ENCODE peak calls at places on chromosomes 3 and 15, in four cellular contexts. One of them, this sample, is unnamed.

GRCh38 chr3:144011251-144011799 is 39.7 kb downstream of the DIPK2A start:
- DNase-seq in heart right ventricle: no peak
- DNase-seq in Peyer's patch: no peak
- DNase-seq in OCI-LY7: no peak
- DNase-seq in this sample: no peak

GRCh38 chr3:181920409-181920808 is 208.7 kb downstream of the SOX2 start:
- DNase-seq in OCI-LY7: no peak
- DNase-seq in Peyer's patch: no peak
- DNase-seq in heart right ventricle: no peak
- DNase-seq in this sample: no peak

GRCh38 chr3:151789853-151790463 is 24.0 kb upstream of the AADAC start:
- DNase-seq in OCI-LY7: no peak
- DNase-seq in heart right ventricle: no peak
- DNase-seq in Peyer's patch: no peak
- DNase-seq in this sample: no peak

GRCh38 chr3:62587579-62588031 is 214.3 kb upstream of the FEZF2 start:
- DNase-seq in OCI-LY7: no peak
- DNase-seq in Peyer's patch: no peak
- DNase-seq in heart right ventricle: no peak
- DNase-seq in this sample: peak; percentile 74

GRCh38 chr3:58041826-58042324 is 33.7 kb downstream of the FLNB start:
- DNase-seq in Peyer's patch: no peak
- DNase-seq in OCI-LY7: no peak
- DNase-seq in heart right ventricle: no peak
- DNase-seq in this sample: no peak

GRCh38 chr3:23094890-23095462 is 108.2 kb upstream of the UBE2E2 start:
- DNase-seq in OCI-LY7: no peak
- DNase-seq in Peyer's patch: no peak
- DNase-seq in heart right ventricle: no peak
- DNase-seq in this sample: no peak

GRCh38 chr15:57153140-57153539 is 223.2 kb upstream of the CGNL1 start:
- DNase-seq in heart right ventricle: no peak
- DNase-seq in OCI-LY7: no peak
- DNase-seq in Peyer's patch: no peak
- DNase-seq in this sample: no peak

GRCh38 chr3:23856286-23856685 is 50.5 kb downstream of the UBE2E1 start:
- DNase-seq in heart right ventricle: no peak
- DNase-seq in Peyer's patch: no peak
- DNase-seq in OCI-LY7: no peak
- DNase-seq in this sample: no peak

GRCh38 chr15:26744894-26745293 is 28.0 kb downstream of the GABRB3 start:
- DNase-seq in heart right ventricle: no peak
- DNase-seq in Peyer's patch: no peak
- DNase-seq in OCI-LY7: no peak
- DNase-seq in this sample: no peak

GRCh38 chr15:70741677-70742293 is 21.6 kb downstream of the UACA start:
- DNase-seq in OCI-LY7: no peak
- DNase-seq in heart right ventricle: no peak
- DNase-seq in Peyer's patch: no peak
- DNase-seq in this sample: no peak

GRCh38 chr3:183033746-183034145 is 53.4 kb upstream of the DCUN1D1 start:
- DNase-seq in heart right ventricle: no peak
- DNase-seq in OCI-LY7: no peak
- DNase-seq in Peyer's patch: no peak
- DNase-seq in this sample: no peak

GRCh38 chr15:87986786-87987185 is 269.8 kb downstream of the NTRK3 start:
- DNase-seq in OCI-LY7: no peak
- DNase-seq in heart right ventricle: no peak
- DNase-seq in Peyer's patch: no peak
- DNase-seq in this sample: no peak

GRCh38 chr3:183524476-183524875 is 31.0 kb downstream of the KLHL6 start:
- DNase-seq in OCI-LY7: no peak
- DNase-seq in heart right ventricle: no peak
- DNase-seq in Peyer's patch: no peak
- DNase-seq in this sample: no peak

GRCh38 chr3:191997579-191998268 is 536.8 kb downstream of the PYDC2 start:
- DNase-seq in Peyer's patch: no peak
- DNase-seq in heart right ventricle: no peak
- DNase-seq in OCI-LY7: no peak
- DNase-seq in this sample: no peak

GRCh38 chr3:110414851-110415250 is 656.8 kb upstream of the NECTIN3 start:
- DNase-seq in OCI-LY7: no peak
- DNase-seq in Peyer's patch: no peak
- DNase-seq in heart right ventricle: no peak
- DNase-seq in this sample: no peak

GRCh38 chr15:101283931-101284330 is 6.6 kb upstream of the SELENOS start:
- DNase-seq in heart right ventricle: no peak
- DNase-seq in OCI-LY7: no peak
- DNase-seq in Peyer's patch: no peak
- DNase-seq in this sample: no peak

GRCh38 chr3:129892486-129892856 is 1.0 kb downstream of the TMCC1 start:
- DNase-seq in OCI-LY7: no peak
- DNase-seq in Peyer's patch: peak; percentile 19
- DNase-seq in heart right ventricle: no peak
- DNase-seq in this sample: no peak

GRCh38 chr3:128814514-128815317 is 64.7 kb upstream of the ACAD9 start:
- DNase-seq in OCI-LY7: no peak
- DNase-seq in Peyer's patch: no peak
- DNase-seq in heart right ventricle: no peak
- DNase-seq in this sample: no peak
- H3K4me3 ChIP-seq in OCI-LY7: no peak overlapping the region
- H3K4me3 ChIP-seq in Peyer's patch: no peak overlapping the region
- H3K4me3 ChIP-seq in heart right ventricle: no peak overlapping the region
- H3K4me3 ChIP-seq in this sample: no peak overlapping the region

GRCh38 chr3:12656850-12657249 is 7.1 kb downstream of the RAF1 start:
- DNase-seq in OCI-LY7: no peak
- DNase-seq in Peyer's patch: no peak
- DNase-seq in heart right ventricle: no peak
- DNase-seq in this sample: no peak
- H3K4me1 ChIP-seq in OCI-LY7: peaks cover 25% of the 10 kb centered on the region
- H3K4me1 ChIP-seq in Peyer's patch: peaks cover 42% of the 10 kb centered on the region
- H3K4me1 ChIP-seq in heart right ventricle: peaks cover 91% of the 10 kb centered on the region
- H3K4me1 ChIP-seq in this sample: peaks cover 24% of the 10 kb centered on the region

GRCh38 chr3:178384302-178384939 is 151.8 kb upstream of the KCNMB2 start:
- DNase-seq in OCI-LY7: no peak
- DNase-seq in Peyer's patch: no peak
- DNase-seq in heart right ventricle: no peak
- DNase-seq in this sample: no peak

GRCh38 chr3:178382388-178383061 is 153.7 kb upstream of the KCNMB2 start:
- DNase-seq in heart right ventricle: no peak
- DNase-seq in Peyer's patch: no peak
- DNase-seq in OCI-LY7: no peak
- DNase-seq in this sample: no peak

GRCh38 chr3:178386880-178387279 is 149.4 kb upstream of the KCNMB2 start:
- DNase-seq in Peyer's patch: no peak
- DNase-seq in OCI-LY7: no peak
- DNase-seq in heart right ventricle: no peak
- DNase-seq in this sample: no peak

GRCh38 chr3:178386401-178386800 is 149.8 kb upstream of the KCNMB2 start:
- DNase-seq in Peyer's patch: no peak
- DNase-seq in OCI-LY7: no peak
- DNase-seq in heart right ventricle: no peak
- DNase-seq in this sample: no peak

GRCh38 chr3:178385280-178385952 is 150.8 kb upstream of the KCNMB2 start:
- DNase-seq in heart right ventricle: no peak
- DNase-seq in OCI-LY7: peak; percentile 19
- DNase-seq in Peyer's patch: no peak
- DNase-seq in this sample: no peak
- TF ChIP-seq CTCF in heart right ventricle: peak; percentile 88
- TF ChIP-seq CTCF in OCI-LY7: peak; percentile 85
- TF ChIP-seq CTCF in Peyer's patch: peak; percentile 77
- TF ChIP-seq CTCF in this sample: peak; percentile 88

DNA sequence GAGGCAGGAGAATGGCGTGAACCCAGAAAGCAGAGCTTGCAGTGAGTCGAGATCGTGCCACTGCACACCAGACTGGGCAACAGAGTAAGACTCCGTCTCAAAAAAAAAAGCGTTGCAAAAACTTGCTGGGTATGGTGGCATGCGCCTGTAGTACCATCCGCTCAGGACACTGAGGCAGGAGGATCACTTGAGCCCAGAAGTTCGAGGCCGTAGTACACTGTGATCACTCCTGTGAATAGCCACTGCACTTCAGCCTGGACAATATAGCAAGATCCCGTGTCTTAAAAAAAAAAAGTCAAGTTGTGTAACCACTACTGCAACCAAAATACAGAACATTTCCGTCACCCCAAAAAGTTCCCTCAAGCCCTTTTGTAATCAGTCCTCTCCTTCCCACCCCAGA is 1.5 kb downstream of the ARPC4 start:
- DNase-seq in Peyer's patch: no peak
- DNase-seq in heart right ventricle: no peak
- DNase-seq in OCI-LY7: no peak
- DNase-seq in this sample: no peak
- H3K4me3 ChIP-seq in Peyer's patch: peak overlapping the region; percentile 94
- H3K4me3 ChIP-seq in heart right ventricle: no peak overlapping the region
- H3K4me3 ChIP-seq in OCI-LY7: peak overlapping the region; percentile 96
- H3K4me3 ChIP-seq in this sample: no peak overlapping the region

GRCh38 chr3:105353485-105354161 is 13.1 kb upstream of the ALCAM start:
- DNase-seq in OCI-LY7: no peak
- DNase-seq in Peyer's patch: no peak
- DNase-seq in heart right ventricle: no peak
- DNase-seq in this sample: no peak
- H3K4me1 ChIP-seq in OCI-LY7: no peaks in the 10 kb centered on the region
- H3K4me1 ChIP-seq in Peyer's patch: no peaks in the 10 kb centered on the region
- H3K4me1 ChIP-seq in heart right ventricle: peaks cover 9% of the 10 kb centered on the region
- H3K4me1 ChIP-seq in this sample: peaks cover 37% of the 10 kb centered on the region

GRCh38 chr15:77649610-77650009 is 16.9 kb upstream of the LINGO1 start:
- DNase-seq in OCI-LY7: no peak
- DNase-seq in Peyer's patch: no peak
- DNase-seq in heart right ventricle: no peak
- DNase-seq in this sample: no peak

GRCh38 chr15:77653832-77654480 is 21.2 kb upstream of the LINGO1 start:
- DNase-seq in OCI-LY7: no peak
- DNase-seq in Peyer's patch: no peak
- DNase-seq in heart right ventricle: no peak
- DNase-seq in this sample: no peak

GRCh38 chr15:77649019-77649418 is 16.3 kb upstream of the LINGO1 start:
- DNase-seq in OCI-LY7: no peak
- DNase-seq in Peyer's patch: no peak
- DNase-seq in heart right ventricle: no peak
- DNase-seq in this sample: no peak

GRCh38 chr15:77647961-77648360 is 15.2 kb upstream of the LINGO1 start:
- DNase-seq in OCI-LY7: no peak
- DNase-seq in Peyer's patch: no peak
- DNase-seq in heart right ventricle: no peak
- DNase-seq in this sample: no peak

GRCh38 chr15:77650285-77650684 is 17.6 kb upstream of the LINGO1 start:
- DNase-seq in Peyer's patch: no peak
- DNase-seq in OCI-LY7: peak; percentile 14
- DNase-seq in heart right ventricle: no peak
- DNase-seq in this sample: no peak
- TF ChIP-seq CTCF in Peyer's patch: no peak
- TF ChIP-seq CTCF in OCI-LY7: peak; percentile 67
- TF ChIP-seq CTCF in heart right ventricle: no peak
- TF ChIP-seq CTCF in this sample: peak; percentile 19

GRCh38 chr15:52509500-52510244 is 19.0 kb downstream of the MYO5A start:
- DNase-seq in Peyer's patch: no peak
- DNase-seq in OCI-LY7: no peak
- DNase-seq in heart right ventricle: no peak
- DNase-seq in this sample: no peak
- H3K4me3 ChIP-seq in Peyer's patch: no peak overlapping the region
- H3K4me3 ChIP-seq in OCI-LY7: no peak overlapping the region
- H3K4me3 ChIP-seq in heart right ventricle: no peak overlapping the region
- H3K4me3 ChIP-seq in this sample: no peak overlapping the region

DNA sequence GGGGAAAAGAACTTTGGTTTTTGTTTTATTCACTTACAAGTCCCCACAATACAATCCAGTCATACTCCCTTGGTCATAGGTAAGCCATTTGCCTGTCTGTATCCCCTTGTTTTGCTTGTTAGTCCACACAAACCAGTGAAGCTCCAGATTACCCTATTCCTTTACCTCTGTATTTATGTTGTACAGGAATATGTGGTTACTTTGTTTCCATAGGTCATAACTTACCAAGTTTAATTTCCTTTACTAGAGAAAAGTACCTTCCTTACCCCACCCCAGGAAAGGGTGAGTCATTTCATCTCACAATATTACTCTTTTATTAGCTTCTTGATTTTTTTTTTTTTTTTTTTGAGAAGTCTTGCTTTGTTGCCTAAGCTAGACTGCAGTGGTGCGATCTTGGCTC is 113.4 kb upstream of the LRRFIP2 start:
- DNase-seq in heart right ventricle: no peak
- DNase-seq in Peyer's patch: no peak
- DNase-seq in OCI-LY7: no peak
- DNase-seq in this sample: no peak
- H3K4me1 ChIP-seq in heart right ventricle: peaks cover 21% of the 10 kb centered on the region
- H3K4me1 ChIP-seq in Peyer's patch: no peaks in the 10 kb centered on the region
- H3K4me1 ChIP-seq in OCI-LY7: no peaks in the 10 kb centered on the region
- H3K4me1 ChIP-seq in this sample: peaks cover 35% of the 10 kb centered on the region